ENCODE peak calls at places on chromosomes 5 and 9, in five cellular contexts. B is activated CD4-positive, alpha-beta T cell treated with anti-CD3 and anti-CD28 coated beads, Interleukin-2, amount 10 ng/mL, durations not matched to agents 24 days and 14 days; C is stimulated activated CD8-positive, alpha-beta memory T cell treated with anti-CD3 and anti-CD28 coated beads, Interleukin-15, amount 100 ng/mL, for 48 hours; T is amniotic stem cell; G is colonic mucosa. S is an unnamed sample.

GRCh38 chr9:114719290-114719689 is 37.3 kb upstream of the TEX48 start:
- DNase-seq in B (no peak), C (no peak), T (no peak), G (no peak), S (peak)

GRCh38 chr9:111038336-111039202 is at the start of gene LPAR1:
- DNase-seq in B (no peak), C (no peak), T (peak), G (peak), S (peak)

GRCh38 chr9:89817186-89817960 is 212.6 kb downstream of the GADD45G start:
- DNase-seq in B (no peak), C (no peak), T (no peak), G (no peak), S (no peak)

GRCh38 chr9:37955781-37956422 is 52.0 kb upstream of the SLC25A51 start:
- DNase-seq in B (no peak), C (no peak), T (no peak), G (no peak), S (no peak)

GRCh38 chr5:126300293-126300692 is 122.9 kb upstream of the GRAMD2B start:
- DNase-seq in B (no peak), C (no peak), T (no peak), G (no peak), S (no peak)

GRCh38 chr5:84805473-84805872 is 420.8 kb upstream of the EDIL3 start:
- DNase-seq in B (no peak), C (no peak), T (no peak), G (no peak), S (no peak)

GRCh38 chr5:36006161-36006560 is 15.0 kb upstream of the UGT3A1 start:
- DNase-seq in B (no peak), C (no peak), T (no peak), G (no peak), S (no peak)

GRCh38 chr5:31844615-31845345 is 205.8 kb downstream of the PDZD2 start:
- DNase-seq in B (no peak), C (no peak), T (no peak), G (no peak), S (no peak)

GRCh38 chr9:132631280-132631679 is 38.5 kb downstream of the DDX31 start:
- DNase-seq in B (no peak), C (no peak), T (no peak), G (no peak), S (peak)

GRCh38 chr9:93464395-93464794 is 11.0 kb upstream of the FAM120AOS start:
- DNase-seq in B (peak), C (no peak), T (no peak), G (no peak), S (no peak)

GRCh38 chr5:95241-95980 is 3.4 kb downstream of the PLEKHG4B start:
- DNase-seq in B (no peak), C (no peak), T (no peak), G (no peak), S (no peak)

GRCh38 chr9:109604036-109604600 is 106.0 kb upstream of the PTPN3 start:
- DNase-seq in B (no peak), C (no peak), T (no peak), G (no peak), S (peak)

GRCh38 chr9:3342159-3342777 is 183.5 kb downstream of the RFX3 start:
- DNase-seq in B (no peak), C (no peak), T (no peak), G (no peak), S (no peak)

GRCh38 chr9:555493-555892 is 286.0 kb upstream of the DMRT1 start:
- DNase-seq in B (no peak), C (no peak), T (no peak), G (no peak), S (no peak)

GRCh38 chr9:136086213-136086881 is 8.7 kb downstream of the NACC2 start:
- DNase-seq in B (no peak), C (no peak), T (no peak), G (peak), S (no peak)

GRCh38 chr5:123670981-123671557 is 159.1 kb downstream of the CSNK1G3 start:
- DNase-seq in B (peak), C (no peak), T (no peak), G (peak), S (peak)

GRCh38 chr9:71036501-71036900 is 84.9 kb downstream of the TRPM3 start:
- DNase-seq in B (no peak), C (no peak), T (no peak), G (no peak), S (peak)

GRCh38 chr5:175795959-175796358 is 75.4 kb upstream of the CPLX2 start:
- DNase-seq in B (no peak), C (no peak), T (no peak), G (no peak), S (peak)

GRCh38 chr9:34612788-34613390 is 992 bp upstream of the RPP25L start:
- DNase-seq in B (peak), C (peak), T (peak), G (peak), S (peak)